ENCODE peak calls at places on chromosomes 2 and 18, in five cellular contexts. I is GM23338, B is HT-29, Y is AG09319, S is NCI-H1105. K is an unnamed sample.

GRCh38 chr2:60316381-60317028 is 236.9 kb downstream of the BCL11A start:
- DNase-seq in I (no peak), B (no peak), Y (no peak), S (no peak), K (no peak)

GRCh38 chr2:217953531-217953932 is 49.3 kb downstream of the TNS1 start:
- DNase-seq in I (no peak), B (no peak), Y (no peak), S (no peak), K (no peak)

GRCh38 chr18:58087928-58088722 is 44.1 kb downstream of the NEDD4L start:
- DNase-seq in I (peak), B (peak), Y (no peak), S (no peak), K (no peak)

GRCh38 chr2:238901461-238902057 is 53.7 kb downstream of the TWIST2 start:
- DNase-seq in I (no peak), B (no peak), Y (no peak), S (no peak), K (no peak)

GRCh38 chr2:17827306-17827705 is 11.0 kb downstream of the MSGN1 start:
- DNase-seq in I (peak), B (no peak), Y (no peak), S (no peak), K (no peak)

GRCh38 chr18:36075862-36076587 is 8.7 kb upstream of the RPRD1A start:
- DNase-seq in I (no peak), B (no peak), Y (peak), S (no peak), K (peak)

GRCh38 chr2:8115451-8115850 is 566.4 kb upstream of the ID2 start:
- DNase-seq in I (no peak), B (no peak), Y (no peak), S (no peak), K (no peak)

GRCh38 chr18:49031511-49032188 is 80.9 kb upstream of the SMAD7 start:
- DNase-seq in I (no peak), B (no peak), Y (no peak), S (no peak), K (no peak)

GRCh38 chr2:239158641-239159475 is 242.0 kb downstream of the HDAC4 start:
- DNase-seq in I (no peak), B (no peak), Y (no peak), S (no peak), K (peak)

GRCh38 chr2:44358498-44358897 is 2.8 kb downstream of the PREPL start:
- DNase-seq in I (no peak), B (peak), Y (no peak), S (peak), K (peak)

GRCh38 chr18:49859006-49859359 is 45.6 kb upstream of the ACAA2 start:
- DNase-seq in I (peak), B (no peak), Y (no peak), S (no peak), K (no peak)

GRCh38 chr18:60413944-60414547 is 41.5 kb upstream of the MC4R start:
- DNase-seq in I (peak), B (peak), Y (no peak), S (no peak), K (peak)

GRCh38 chr2:218658671-218659257 is 659 bp downstream of the ZNF142 start:
- DNase-seq in I (peak), B (peak), Y (no peak), S (peak), K (peak)

GRCh38 chr2:43273477-43273876 is 47.1 kb upstream of the ZFP36L2 start:
- DNase-seq in I (no peak), B (no peak), Y (no peak), S (no peak), K (no peak)

GRCh38 chr2:158498749-158499136 is 42.0 kb downstream of the PKP4 start:
- DNase-seq in I (no peak), B (no peak), Y (no peak), S (no peak), K (no peak)

GRCh38 chr18:32469190-32469611 is 1.5 kb downstream of the GAREM1 start:
- DNase-seq in I (no peak), B (peak), Y (no peak), S (peak), K (peak)

GRCh38 chr2:111122631-111123421 is 2.1 kb downstream of the BCL2L11 start:
- DNase-seq in I (peak), B (peak), Y (peak), S (peak), K (peak)

GRCh38 chr2:1751768-1752725 is 7.7 kb upstream of the PXDN start:
- DNase-seq in I (no peak), B (no peak), Y (no peak), S (no peak), K (peak)

GRCh38 chr2:176491172-176491904 is 222.1 kb downstream of the MTX2 start:
- DNase-seq in I (peak), B (no peak), Y (peak), S (no peak), K (peak)

GRCh38 chr2:200454839-200455801 is 54.7 kb downstream of the KCTD18 start:
- DNase-seq in I (no peak), B (no peak), Y (no peak), S (no peak), K (peak)

GRCh38 chr2:133674433-133675331 is 106.4 kb upstream of the NCKAP5 start:
- DNase-seq in I (peak), B (no peak), Y (peak), S (peak), K (peak)

GRCh38 chr2:98936133-98936916 is at the start of gene CRACDL:
- DNase-seq in I (peak), B (no peak), Y (no peak), S (peak), K (peak)

GRCh38 chr2:199160677-199161465 is 296.9 kb downstream of the SATB2 start:
- DNase-seq in I (no peak), B (peak), Y (peak), S (no peak), K (no peak)

GRCh38 chr2:194815475-194815874 is 841.6 kb upstream of the SLC39A10 start:
- DNase-seq in I (no peak), B (no peak), Y (no peak), S (no peak), K (no peak)

GRCh38 chr2:236257171-236257570 is 7.0 kb downstream of the ASB18 start:
- DNase-seq in I (no peak), B (no peak), Y (no peak), S (no peak), K (no peak)

GRCh38 chr2:47631840-47632398 is 151.0 kb upstream of the MSH6 start:
- DNase-seq in I (no peak), B (peak), Y (no peak), S (no peak), K (peak)

GRCh38 chr2:119408221-119408619 is 23.4 kb upstream of the TMEM37 start:
- DNase-seq in I (peak), B (no peak), Y (no peak), S (no peak), K (peak)

GRCh38 chr2:72026819-72027425 is 120.7 kb downstream of the CYP26B1 start:
- DNase-seq in I (no peak), B (no peak), Y (no peak), S (no peak), K (no peak)

GRCh38 chr18:63518178-63519012 is 23.8 kb upstream of the SERPINB12 start:
- DNase-seq in I (peak), B (peak), Y (peak), S (peak), K (peak)

GRCh38 chr2:240442891-240443715 is 7.6 kb downstream of the GPC1 start:
- DNase-seq in I (no peak), B (no peak), Y (no peak), S (no peak), K (no peak)

GRCh38 chr2:1739961-1740713 is 4.2 kb downstream of the PXDN start:
- DNase-seq in I (no peak), B (no peak), Y (no peak), S (no peak), K (no peak)

GRCh38 chr2:54240515-54241219 is 15.4 kb downstream of the TSPYL6 start:
- DNase-seq in I (peak), B (no peak), Y (no peak), S (no peak), K (peak)

GRCh38 chr2:152186257-152186656 is 10.7 kb upstream of the STAM2 start:
- DNase-seq in I (no peak), B (no peak), Y (no peak), S (no peak), K (no peak)

GRCh38 chr2:168562971-168563370 is 106.9 kb downstream of the CERS6 start:
- DNase-seq in I (no peak), B (no peak), Y (no peak), S (no peak), K (peak)

GRCh38 chr18:46220116-46220515 is 115.9 kb downstream of the HAUS1 start:
- DNase-seq in I (no peak), B (no peak), Y (peak), S (no peak), K (no peak)

GRCh38 chr2:222424729-222425671 is 657 bp downstream of the SGPP2 start:
- DNase-seq in I (peak), B (peak), Y (no peak), S (peak), K (no peak)